ENCODE peak calls at places on chromosome 18, in eight cellular contexts. F is CD4-positive, alpha-beta memory T cell; H is AG08396; A is NCI-H226; Y is ELR; R is COLO829; T is activated T-cell treated with anti-CD3 and anti-CD28 coated beads, Interleukin-2, amount 50 U/mL, for 1 hour; X is amniotic stem cell. V is an unnamed sample.

GRCh38 chr18:58691256-58691655 is 20.0 kb downstream of the MALT1 start:
- DNase-seq in F (no peak), H (no peak), A (no peak), Y (no peak), R (no peak), T (no peak), X (no peak), V (no peak)

GRCh38 chr18:31170335-31170734 is 7.7 kb upstream of the DSC1 start:
- DNase-seq in F (no peak), H (no peak), A (no peak), Y (no peak), R (no peak), T (no peak), X (no peak), V (no peak)

GRCh38 chr18:69365658-69366057 is 35.0 kb upstream of the DOK6 start:
- DNase-seq in F (no peak), H (no peak), A (no peak), Y (no peak), R (no peak), T (no peak), X (no peak), V (no peak)

GRCh38 chr18:500556-501405 is at the start of gene COLEC12:
- DNase-seq in F (no peak), H (peak; percentile 49), A (no peak), Y (peak; percentile 52), R (no peak), T (no peak), X (no peak), V (no peak)

GRCh38 chr18:34817636-34818035 is 107.5 kb downstream of the DTNA start:
- DNase-seq in F (no peak), H (no peak), A (no peak), Y (no peak), R (no peak), T (no peak), X (no peak), V (no peak)

GRCh38 chr18:57231846-57232245 is 85.0 kb downstream of the BOD1L2 start:
- DNase-seq in F (no peak), H (no peak), A (no peak), Y (no peak), R (no peak), T (no peak), X (no peak), V (no peak)

GRCh38 chr18:79274823-79275222 is 120.9 kb upstream of the NFATC1 start:
- DNase-seq in F (no peak), H (no peak), A (no peak), Y (no peak), R (no peak), T (no peak), X (no peak), V (no peak)

GRCh38 chr18:31042391-31043181 is at the start of gene DSC3:
- DNase-seq in F (no peak), H (no peak), A (peak; percentile 68), Y (no peak), R (no peak), T (no peak), X (no peak), V (no peak)

GRCh38 chr18:79924814-79925655 is 26.4 kb downstream of the SLC66A2 start:
- DNase-seq in F (no peak), H (no peak), A (no peak), Y (no peak), R (no peak), T (no peak), X (no peak), V (peak; percentile 36)

GRCh38 chr18:59662008-59662701 is 35.1 kb downstream of the CCBE1 start:
- DNase-seq in F (no peak), H (peak; percentile 29), A (no peak), Y (peak; percentile 78), R (no peak), T (no peak), X (no peak), V (no peak)

GRCh38 chr18:73842795-73843394 is 304.7 kb downstream of the FBXO15 start:
- DNase-seq in F (no peak), H (peak; percentile 65), A (no peak), Y (peak; percentile 69), R (no peak), T (peak; percentile 29), X (peak; percentile 11), V (no peak)

GRCh38 chr18:8979258-8979988 is 123.1 kb upstream of the NDUFV2 start:
- DNase-seq in F (no peak), H (no peak), A (no peak), Y (no peak), R (no peak), T (no peak), X (no peak), V (no peak)

GRCh38 chr18:32919799-32920198 is 147.0 kb upstream of the KLHL14 start:
- DNase-seq in F (no peak), H (no peak), A (no peak), Y (peak; percentile 5), R (peak; percentile 50), T (no peak), X (no peak), V (no peak)

GRCh38 chr18:10490401-10491289 is 35.2 kb upstream of the NAPG start:
- DNase-seq in F (peak; percentile 49), H (no peak), A (no peak), Y (peak; percentile 14), R (no peak), T (peak; percentile 63), X (no peak), V (no peak)

GRCh38 chr18:76467371-76468190 is 27.5 kb downstream of the ZNF516 start:
- DNase-seq in F (no peak), H (no peak), A (no peak), Y (no peak), R (no peak), T (no peak), X (no peak), V (no peak)

GRCh38 chr18:27844416-27844792 is 332.5 kb downstream of the CDH2 start:
- DNase-seq in F (no peak), H (no peak), A (peak; percentile 69), Y (peak; percentile 87), R (no peak), T (no peak), X (no peak), V (no peak)

GRCh38 chr18:74790451-74790850 is 192.8 kb downstream of the ZNF407 start:
- DNase-seq in F (no peak), H (no peak), A (no peak), Y (no peak), R (peak; percentile 69), T (no peak), X (no peak), V (no peak)

GRCh38 chr18:25674183-25674582 is 322.2 kb upstream of the ZNF521 start:
- DNase-seq in F (no peak), H (no peak), A (no peak), Y (no peak), R (no peak), T (no peak), X (no peak), V (no peak)

GRCh38 chr18:70289351-70290330 is 796 bp downstream of the SOCS6 start:
- DNase-seq in F (no peak), H (peak; percentile 59), A (no peak), Y (peak; percentile 52), R (no peak), T (peak; percentile 20), X (no peak), V (no peak)

GRCh38 chr18:66317243-66318090 is 286.4 kb downstream of the CDH19 start:
- DNase-seq in F (no peak), H (no peak), A (no peak), Y (no peak), R (no peak), T (no peak), X (no peak), V (no peak)

GRCh38 chr18:22559414-22560282 is 141.9 kb upstream of the CTAGE1 start:
- DNase-seq in F (no peak), H (peak; percentile 72), A (peak; percentile 74), Y (peak; percentile 64), R (peak; percentile 51), T (peak; percentile 25), X (peak; percentile 39), V (no peak)

GRCh38 chr18:77017355-77017754 is 115.2 kb downstream of the MBP start:
- DNase-seq in F (no peak), H (no peak), A (no peak), Y (no peak), R (no peak), T (no peak), X (no peak), V (no peak)

GRCh38 chr18:61894751-61895524 is 2.1 kb upstream of the RNF152 start:
- DNase-seq in F (no peak), H (peak; percentile 35), A (no peak), Y (no peak), R (no peak), T (no peak), X (no peak), V (no peak)

V was measured in NCI-H187 treated with DMSO at 0.1 percent for 48 hours.